ENCODE peak calls at places on chromosome 5, in four cellular contexts. One of them, this sample, is unnamed.

GRCh38 chr5:157665467-157666085 is 5.8 kb upstream of the C5orf52 start:
- DNase-seq in AG04450: peak
- DNase-seq in stimulated activated CD4-positive, alpha-beta T cell treated with anti-CD3 and anti-CD28 coated beads, TNF-alpha, amount 100 ng/mL, for 24 hours: no peak
- DNase-seq in HFFc6: peak
- DNase-seq in this sample: peak

GRCh38 chr5:107401470-107402085 is 269.2 kb downstream of the EFNA5 start:
- DNase-seq in AG04450: no peak
- DNase-seq in stimulated activated CD4-positive, alpha-beta T cell treated with anti-CD3 and anti-CD28 coated beads, TNF-alpha, amount 100 ng/mL, for 24 hours: no peak
- DNase-seq in HFFc6: no peak
- DNase-seq in this sample: no peak

GRCh38 chr5:9350301-9350797 is 195.5 kb downstream of the SEMA5A start:
- DNase-seq in AG04450: no peak
- DNase-seq in stimulated activated CD4-positive, alpha-beta T cell treated with anti-CD3 and anti-CD28 coated beads, TNF-alpha, amount 100 ng/mL, for 24 hours: no peak
- DNase-seq in HFFc6: peak
- DNase-seq in this sample: no peak

GRCh38 chr5:6355294-6355693 is 23.1 kb downstream of the MED10 start:
- DNase-seq in AG04450: no peak
- DNase-seq in stimulated activated CD4-positive, alpha-beta T cell treated with anti-CD3 and anti-CD28 coated beads, TNF-alpha, amount 100 ng/mL, for 24 hours: no peak
- DNase-seq in HFFc6: no peak
- DNase-seq in this sample: no peak

GRCh38 chr5:111966290-111966689 is 209.3 kb upstream of the NREP start:
- DNase-seq in AG04450: no peak
- DNase-seq in stimulated activated CD4-positive, alpha-beta T cell treated with anti-CD3 and anti-CD28 coated beads, TNF-alpha, amount 100 ng/mL, for 24 hours: no peak
- DNase-seq in HFFc6: no peak
- DNase-seq in this sample: no peak

GRCh38 chr5:166014256-166014655 is 2277.2 kb upstream of the WWC1 start:
- DNase-seq in AG04450: no peak
- DNase-seq in stimulated activated CD4-positive, alpha-beta T cell treated with anti-CD3 and anti-CD28 coated beads, TNF-alpha, amount 100 ng/mL, for 24 hours: no peak
- DNase-seq in HFFc6: no peak
- DNase-seq in this sample: no peak

GRCh38 chr5:144126707-144127106 is 43.8 kb downstream of the YIPF5 start:
- DNase-seq in AG04450: no peak
- DNase-seq in stimulated activated CD4-positive, alpha-beta T cell treated with anti-CD3 and anti-CD28 coated beads, TNF-alpha, amount 100 ng/mL, for 24 hours: no peak
- DNase-seq in HFFc6: no peak
- DNase-seq in this sample: no peak

GRCh38 chr5:57032151-57032551 is 80.2 kb upstream of the MIER3 start:
- DNase-seq in AG04450: no peak
- DNase-seq in stimulated activated CD4-positive, alpha-beta T cell treated with anti-CD3 and anti-CD28 coated beads, TNF-alpha, amount 100 ng/mL, for 24 hours: no peak
- DNase-seq in HFFc6: no peak
- DNase-seq in this sample: no peak

GRCh38 chr5:96203761-96204160 is 229.3 kb downstream of the PCSK1 start:
- DNase-seq in AG04450: no peak
- DNase-seq in stimulated activated CD4-positive, alpha-beta T cell treated with anti-CD3 and anti-CD28 coated beads, TNF-alpha, amount 100 ng/mL, for 24 hours: no peak
- DNase-seq in HFFc6: peak
- DNase-seq in this sample: no peak

GRCh38 chr5:140480310-140481014 is 67.0 kb upstream of the EIF4EBP3 start:
- DNase-seq in AG04450: no peak
- DNase-seq in stimulated activated CD4-positive, alpha-beta T cell treated with anti-CD3 and anti-CD28 coated beads, TNF-alpha, amount 100 ng/mL, for 24 hours: no peak
- DNase-seq in HFFc6: no peak
- DNase-seq in this sample: no peak

GRCh38 chr5:126718246-126718868 is 58.6 kb upstream of the LMNB1 start:
- DNase-seq in AG04450: no peak
- DNase-seq in stimulated activated CD4-positive, alpha-beta T cell treated with anti-CD3 and anti-CD28 coated beads, TNF-alpha, amount 100 ng/mL, for 24 hours: no peak
- DNase-seq in HFFc6: no peak
- DNase-seq in this sample: no peak

GRCh38 chr5:123585871-123586270 is 73.9 kb downstream of the CSNK1G3 start:
- DNase-seq in AG04450: no peak
- DNase-seq in stimulated activated CD4-positive, alpha-beta T cell treated with anti-CD3 and anti-CD28 coated beads, TNF-alpha, amount 100 ng/mL, for 24 hours: no peak
- DNase-seq in HFFc6: no peak
- DNase-seq in this sample: no peak

GRCh38 chr5:14165375-14166091 is 22.4 kb downstream of the TRIO start:
- DNase-seq in AG04450: no peak
- DNase-seq in stimulated activated CD4-positive, alpha-beta T cell treated with anti-CD3 and anti-CD28 coated beads, TNF-alpha, amount 100 ng/mL, for 24 hours: no peak
- DNase-seq in HFFc6: peak
- DNase-seq in this sample: no peak

GRCh38 chr5:10286552-10287227 is 21.0 kb downstream of the CMBL start:
- DNase-seq in AG04450: no peak
- DNase-seq in stimulated activated CD4-positive, alpha-beta T cell treated with anti-CD3 and anti-CD28 coated beads, TNF-alpha, amount 100 ng/mL, for 24 hours: no peak
- DNase-seq in HFFc6: peak
- DNase-seq in this sample: peak

GRCh38 chr5:52705720-52706119 is 82.0 kb upstream of the ITGA1 start:
- DNase-seq in AG04450: no peak
- DNase-seq in stimulated activated CD4-positive, alpha-beta T cell treated with anti-CD3 and anti-CD28 coated beads, TNF-alpha, amount 100 ng/mL, for 24 hours: no peak
- DNase-seq in HFFc6: no peak
- DNase-seq in this sample: no peak

GRCh38 chr5:66230551-66230950 is 86.5 kb downstream of the SREK1 start:
- DNase-seq in AG04450: no peak
- DNase-seq in stimulated activated CD4-positive, alpha-beta T cell treated with anti-CD3 and anti-CD28 coated beads, TNF-alpha, amount 100 ng/mL, for 24 hours: no peak
- DNase-seq in HFFc6: no peak
- DNase-seq in this sample: no peak

GRCh38 chr5:52895070-52895469 is 94.1 kb upstream of the ITGA2 start:
- DNase-seq in AG04450: no peak
- DNase-seq in stimulated activated CD4-positive, alpha-beta T cell treated with anti-CD3 and anti-CD28 coated beads, TNF-alpha, amount 100 ng/mL, for 24 hours: no peak
- DNase-seq in HFFc6: no peak
- DNase-seq in this sample: no peak

GRCh38 chr5:138138949-138139775 is at the start of gene NME5:
- DNase-seq in AG04450: no peak
- DNase-seq in stimulated activated CD4-positive, alpha-beta T cell treated with anti-CD3 and anti-CD28 coated beads, TNF-alpha, amount 100 ng/mL, for 24 hours: no peak
- DNase-seq in HFFc6: peak
- DNase-seq in this sample: peak

GRCh38 chr5:176793343-176793699 is 17.0 kb upstream of the UNC5A start:
- DNase-seq in AG04450: no peak
- DNase-seq in stimulated activated CD4-positive, alpha-beta T cell treated with anti-CD3 and anti-CD28 coated beads, TNF-alpha, amount 100 ng/mL, for 24 hours: no peak
- DNase-seq in HFFc6: no peak
- DNase-seq in this sample: no peak

GRCh38 chr5:147190236-147190815 is 44.5 kb upstream of the STK32A start:
- DNase-seq in AG04450: no peak
- DNase-seq in stimulated activated CD4-positive, alpha-beta T cell treated with anti-CD3 and anti-CD28 coated beads, TNF-alpha, amount 100 ng/mL, for 24 hours: no peak
- DNase-seq in HFFc6: no peak
- DNase-seq in this sample: no peak

GRCh38 chr5:25850581-25850980 is 1187.8 kb downstream of the CDH9 start:
- DNase-seq in AG04450: no peak
- DNase-seq in stimulated activated CD4-positive, alpha-beta T cell treated with anti-CD3 and anti-CD28 coated beads, TNF-alpha, amount 100 ng/mL, for 24 hours: no peak
- DNase-seq in HFFc6: no peak
- DNase-seq in this sample: no peak

This sample was measured in AG08396.